ENCODE peak calls at places on chromosomes 5 and 9, in five cellular contexts. F, X, O, K and C are unnamed samples.

GRCh38 chr5:176902102-176902814 is 3.1 kb upstream of the HK3 start:
- DNase-seq in O (no peak), F (no peak), X (no peak), K (no peak), C (no peak)

GRCh38 chr9:79809931-79810330 is 238.2 kb downstream of the TLE4 start:
- DNase-seq in X (no peak), F (no peak), K (no peak), O (peak), C (peak)

GRCh38 chr5:14267166-14267838 is 124.2 kb downstream of the TRIO start:
- DNase-seq in X (no peak), K (peak), O (no peak), F (no peak), C (no peak)

GRCh38 chr5:173643964-173644363 is 27.5 kb upstream of the BOD1 start:
- DNase-seq in X (no peak), F (peak), O (no peak), K (no peak), C (no peak)

GRCh38 chr9:87324613-87325194 is 173.0 kb upstream of the DAPK1 start:
- DNase-seq in O (peak), K (peak), F (peak), X (no peak), C (no peak)

GRCh38 chr5:91281409-91281808 is 101.7 kb downstream of the ARRDC3 start:
- DNase-seq in O (peak), F (no peak), K (no peak), X (no peak), C (peak)

GRCh38 chr5:132539716-132540115 is 3.6 kb downstream of the IL5 start:
- DNase-seq in O (no peak), X (no peak), F (no peak), K (no peak), C (no peak)

GRCh38 chr5:178384815-178385471 is 152.3 kb upstream of the PHYKPL start:
- DNase-seq in O (no peak), F (no peak), K (no peak), X (no peak), C (no peak)

GRCh38 chr9:125747765-125748510 is 765 bp downstream of the PBX3 start:
- DNase-seq in F (peak), O (no peak), K (peak), X (peak), C (no peak)

GRCh38 chr5:172411423-172412111 is 42.8 kb downstream of the SH3PXD2B start:
- DNase-seq in K (no peak), O (no peak), X (peak), F (peak), C (no peak)

GRCh38 chr5:88660326-88660946 is 222.5 kb downstream of the MEF2C start:
- DNase-seq in X (no peak), F (peak), O (no peak), K (peak), C (no peak)

GRCh38 chr5:72065751-72066255 is 41.5 kb upstream of the MAP1B start:
- DNase-seq in O (no peak), X (no peak), K (no peak), F (no peak), C (no peak)

GRCh38 chr5:160500776-160501175 is 79.1 kb downstream of the PTTG1 start:
- DNase-seq in O (no peak), X (no peak), K (no peak), F (no peak), C (no peak)

GRCh38 chr9:76414656-76415055 is 20.4 kb upstream of the RFK start:
- DNase-seq in X (no peak), F (peak), K (no peak), O (no peak), C (no peak)

GRCh38 chr5:135862744-135863143 is 28.3 kb downstream of the SLC25A48 start:
- DNase-seq in O (no peak), X (no peak), F (no peak), K (no peak), C (no peak)